ENCODE peak calls at places on chromosomes 6 and 20, in five cellular contexts. T is CD8-positive, alpha-beta memory T cell; A is iPS-NIHi11; B is activated T-helper 1 cell treated with anti-CD3 and anti-CD28 coated beads, Interleukin-2, amount 50 U/mL, for 16 hours; G is amniotic stem cell. E is an unnamed sample.

GRCh38 chr6:113396644-113397201 is 460.4 kb upstream of the MARCKS start:
- DNase-seq in T (no peak), A (no peak), G (no peak), B (no peak), E (no peak)

GRCh38 chr20:11766961-11767360 is 150.7 kb upstream of the BTBD3 start:
- DNase-seq in T (no peak), B (no peak), G (no peak), A (peak), E (no peak)

GRCh38 chr20:38195521-38195920 is 30.5 kb upstream of the TGM2 start:
- DNase-seq in G (no peak), T (no peak), A (peak), B (no peak), E (peak)

GRCh38 chr6:24358219-24358821 is 461 bp upstream of the DCDC2 start:
- DNase-seq in T (no peak), G (no peak), B (no peak), A (no peak), E (no peak)

GRCh38 chr6:11636121-11636520 is 98.6 kb downstream of the TMEM170B start:
- DNase-seq in T (no peak), B (no peak), A (no peak), G (no peak), E (no peak)

GRCh38 chr20:56453347-56453746 is 15.1 kb upstream of the RTF2 start:
- DNase-seq in G (no peak), B (no peak), T (no peak), A (no peak), E (no peak)

GRCh38 chr6:54621285-54621684 is 225.3 kb upstream of the FAM83B start:
- DNase-seq in G (no peak), B (no peak), A (no peak), T (no peak), E (no peak)

GRCh38 chr6:158230967-158231550 is 62.9 kb downstream of the GTF2H5 start:
- DNase-seq in B (no peak), G (no peak), T (no peak), A (no peak), E (no peak)

GRCh38 chr6:37381579-37381978 is 27.8 kb downstream of the RNF8 start:
- DNase-seq in A (peak), G (peak), B (no peak), T (no peak), E (no peak)

GRCh38 chr20:50558483-50558925 is 48.3 kb downstream of the PTPN1 start:
- DNase-seq in B (no peak), T (no peak), A (no peak), G (peak), E (no peak)